ENCODE peak calls at places on chromosomes 16 and 17, in eight cellular contexts. K, E, D, N, G, S, A and P are unnamed samples.

GRCh38 chr17:18944646-18945045 is 7.3 kb upstream of the SLC5A10 start:
- DNase-seq in S (peak), E (no peak), D (no peak), N (no peak), K (no peak), G (no peak), A (no peak), P (no peak)

GRCh38 chr17:45300060-45300751 is 16.6 kb downstream of the MAP3K14 start:
- DNase-seq in D (no peak), G (no peak), S (no peak), E (no peak), A (no peak), K (no peak), N (no peak), P (no peak)

GRCh38 chr17:55567240-55568216 is 56.3 kb upstream of the SMIM36 start:
- DNase-seq in N (no peak), S (no peak), D (no peak), E (no peak), A (peak), G (no peak), K (no peak), P (peak)

GRCh38 chr17:39794249-39794970 is 56.7 kb downstream of the GRB7 start:
- DNase-seq in G (peak), K (peak), A (no peak), D (no peak), S (no peak), N (peak), E (no peak), P (no peak)

GRCh38 chr17:50026046-50026675 is 29.7 kb upstream of the ITGA3 start:
- DNase-seq in D (no peak), S (no peak), G (no peak), K (no peak), N (no peak), E (no peak), A (no peak), P (no peak)

GRCh38 chr16:67547423-67548264 is 14.7 kb upstream of the CTCF start:
- DNase-seq in G (peak), N (no peak), D (no peak), A (peak), E (no peak), S (no peak), K (no peak), P (no peak)

GRCh38 chr16:86502856-86503748 is 7.2 kb upstream of the FOXF1 start:
- DNase-seq in G (no peak), N (no peak), E (no peak), S (no peak), D (no peak), K (no peak), A (peak), P (no peak)

GRCh38 chr16:12455287-12455798 is 348.3 kb downstream of the CPPED1 start:
- DNase-seq in G (peak), E (peak), N (peak), S (no peak), A (no peak), D (peak), K (no peak), P (peak)

GRCh38 chr17:975321-975982 is 4.1 kb downstream of the NXN start:
- DNase-seq in K (no peak), E (no peak), A (no peak), N (no peak), D (no peak), S (no peak), G (no peak), P (no peak)

GRCh38 chr17:46770818-46771600 is 47.5 kb downstream of the WNT3 start:
- DNase-seq in N (peak), G (peak), A (no peak), S (peak), K (no peak), D (peak), E (peak), P (no peak)

GRCh38 chr16:10895053-10895946 is 18.3 kb downstream of the CIITA start:
- DNase-seq in A (no peak), G (peak), K (no peak), E (peak), N (no peak), S (no peak), D (peak), P (peak)

GRCh38 chr17:77383613-77384608 is 243.1 kb downstream of the SEC14L1 start:
- DNase-seq in D (no peak), K (no peak), E (no peak), G (no peak), S (no peak), A (peak), N (peak), P (no peak)

GRCh38 chr17:77382966-77383612 is 242.3 kb downstream of the SEC14L1 start:
- DNase-seq in G (no peak), N (no peak), A (peak), S (no peak), E (no peak), K (no peak), D (no peak), P (no peak)

GRCh38 chr17:77381731-77382130 is 241.0 kb downstream of the SEC14L1 start:
- DNase-seq in N (no peak), E (no peak), S (no peak), D (no peak), K (no peak), A (no peak), G (no peak), P (no peak)

GRCh38 chr17:77381185-77381700 is 240.5 kb downstream of the SEC14L1 start:
- DNase-seq in K (no peak), E (no peak), S (no peak), G (no peak), N (no peak), D (no peak), A (no peak), P (no peak)

GRCh38 chr17:77382356-77382911 is 241.7 kb downstream of the SEC14L1 start:
- DNase-seq in S (no peak), G (no peak), D (peak), E (no peak), N (no peak), K (no peak), A (no peak), P (no peak)
- TF ChIP-seq EP300 in S (no peak), G (no peak), D (no peak), E (no peak), N (no peak), K (no peak), A (no peak), P (no peak)

GRCh38 chr17:34980353-34980680 is at the start of gene LIG3:
- DNase-seq in G (peak), D (peak), E (peak), K (peak), S (peak), N (peak), A (peak), P (peak)
- TF ChIP-seq POLR2A in G (peak), D (peak), E (peak), K (peak), S (no peak), N (peak), A (no peak), P (peak)

GRCh38 chr17:38428643-38429371 is 543 bp downstream of the ARHGAP23 start:
- DNase-seq in N (peak), K (no peak), E (peak), G (peak), D (no peak), A (peak), S (no peak), P (no peak)
- TF ChIP-seq EP300 in N (no peak), K (no peak), E (no peak), G (no peak), D (no peak), A (no peak), S (no peak), P (no peak)

GRCh38 chr16:81315271-81316175 is 761 bp downstream of the GAN start:
- DNase-seq in N (peak), S (peak), D (peak), K (no peak), G (peak), A (peak), E (peak), P (no peak)
- TF ChIP-seq POLR2A in N (no peak), S (no peak), D (no peak), K (no peak), G (peak), A (no peak), E (no peak), P (no peak)

DNA sequence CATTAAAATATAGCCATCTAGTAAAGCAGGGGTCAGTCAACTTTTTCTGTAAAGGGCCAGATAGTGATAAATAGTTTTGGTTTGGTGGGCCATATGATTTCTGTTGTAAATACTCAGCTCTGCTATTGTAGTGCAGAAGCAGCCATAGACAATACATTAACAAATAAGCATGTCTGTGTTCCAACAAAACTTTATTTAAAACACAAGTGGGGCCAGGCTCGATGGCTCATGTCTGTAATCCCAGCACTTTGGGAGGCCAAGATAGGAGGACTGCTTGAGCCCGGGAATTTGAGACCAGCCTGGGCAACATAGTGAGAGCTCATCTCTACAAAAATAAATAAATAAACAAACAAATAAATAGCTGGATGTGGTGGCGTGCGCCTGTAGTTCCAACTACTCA is 60.8 kb upstream of the TANC2 start:
- DNase-seq in N (no peak), G (no peak), S (no peak), K (no peak), A (no peak), E (no peak), D (no peak), P (no peak)
- TF ChIP-seq EP300 in N (no peak), G (no peak), S (no peak), K (no peak), A (no peak), E (no peak), D (no peak), P (no peak)

GRCh38 chr16:7057458-7057857 is 275.2 kb upstream of the RBFOX1 start:
- DNase-seq in K (no peak), D (no peak), A (no peak), E (no peak), G (no peak), S (no peak), N (no peak), P (no peak)

GRCh38 chr16:7055443-7055842 is 277.2 kb upstream of the RBFOX1 start:
- DNase-seq in G (no peak), D (no peak), K (no peak), E (no peak), A (no peak), S (no peak), N (no peak), P (no peak)

GRCh38 chr16:7051586-7052349 is 280.9 kb upstream of the RBFOX1 start:
- DNase-seq in K (no peak), S (no peak), A (no peak), G (no peak), N (no peak), E (no peak), D (no peak), P (no peak)
- TF ChIP-seq POLR2A in K (no peak), S (no peak), A (no peak), G (no peak), N (no peak), E (no peak), D (no peak), P (no peak)

GRCh38 chr16:82396509-82396908 is 226.5 kb upstream of the MPHOSPH6 start:
- DNase-seq in N (no peak), G (no peak), A (no peak), K (no peak), E (no peak), D (no peak), S (no peak), P (no peak)
- TF ChIP-seq EP300 in N (no peak), G (no peak), A (no peak), K (no peak), E (no peak), D (no peak), S (no peak), P (no peak)